ENCODE peak calls at places on chromosomes 7 and 10, in five cellular contexts. One of them, this sample, is unnamed.

GRCh38 chr7:83852136-83852535 is 203.2 kb upstream of the SEMA3E start:
- DNase-seq in neural crest cell: no peak
- DNase-seq in iPS-NIHi11: no peak
- DNase-seq in HEK293T: no peak
- DNase-seq in Kasumi-1: no peak
- DNase-seq in this sample: no peak

GRCh38 chr7:119026391-119026790 is 801.9 kb downstream of the ANKRD7 start:
- DNase-seq in neural crest cell: no peak
- DNase-seq in iPS-NIHi11: no peak
- DNase-seq in HEK293T: no peak
- DNase-seq in Kasumi-1: no peak
- DNase-seq in this sample: no peak

GRCh38 chr10:120131183-120131582 is 238.7 kb downstream of the SEC23IP start:
- DNase-seq in neural crest cell: peak
- DNase-seq in iPS-NIHi11: peak
- DNase-seq in HEK293T: peak
- DNase-seq in Kasumi-1: peak
- DNase-seq in this sample: peak

GRCh38 chr7:84291756-84292155 is 97.2 kb upstream of the SEMA3A start:
- DNase-seq in neural crest cell: no peak
- DNase-seq in iPS-NIHi11: peak
- DNase-seq in HEK293T: no peak
- DNase-seq in Kasumi-1: no peak
- DNase-seq in this sample: no peak

GRCh38 chr7:29375641-29376562 is 181.3 kb downstream of the CHN2 start:
- DNase-seq in neural crest cell: no peak
- DNase-seq in iPS-NIHi11: peak
- DNase-seq in HEK293T: no peak
- DNase-seq in Kasumi-1: no peak
- DNase-seq in this sample: peak

GRCh38 chr7:105885386-105886111 is 9.2 kb upstream of the ATXN7L1 start:
- DNase-seq in neural crest cell: no peak
- DNase-seq in iPS-NIHi11: no peak
- DNase-seq in HEK293T: no peak
- DNase-seq in Kasumi-1: no peak
- DNase-seq in this sample: no peak

GRCh38 chr10:132685121-132685891 is 100.6 kb downstream of the NKX6-2 start:
- DNase-seq in neural crest cell: peak
- DNase-seq in iPS-NIHi11: no peak
- DNase-seq in HEK293T: no peak
- DNase-seq in Kasumi-1: peak
- DNase-seq in this sample: peak

GRCh38 chr10:44008270-44008916 is 359.7 kb upstream of the ZNF32 start:
- DNase-seq in neural crest cell: no peak
- DNase-seq in iPS-NIHi11: no peak
- DNase-seq in HEK293T: no peak
- DNase-seq in Kasumi-1: no peak
- DNase-seq in this sample: no peak

GRCh38 chr7:37211097-37211496 is 237.6 kb downstream of the ELMO1 start:
- DNase-seq in neural crest cell: no peak
- DNase-seq in iPS-NIHi11: no peak
- DNase-seq in HEK293T: no peak
- DNase-seq in Kasumi-1: no peak
- DNase-seq in this sample: no peak

GRCh38 chr7:13835442-13835841 is 154.0 kb downstream of the ETV1 start:
- DNase-seq in neural crest cell: no peak
- DNase-seq in iPS-NIHi11: peak
- DNase-seq in HEK293T: no peak
- DNase-seq in Kasumi-1: no peak
- DNase-seq in this sample: no peak

GRCh38 chr10:120161116-120161515 is 268.6 kb downstream of the SEC23IP start:
- DNase-seq in neural crest cell: no peak
- DNase-seq in iPS-NIHi11: no peak
- DNase-seq in HEK293T: no peak
- DNase-seq in Kasumi-1: no peak
- DNase-seq in this sample: no peak

GRCh38 chr7:81882086-81882485 is 112.2 kb upstream of the HGF start:
- DNase-seq in neural crest cell: no peak
- DNase-seq in iPS-NIHi11: no peak
- DNase-seq in HEK293T: no peak
- DNase-seq in Kasumi-1: no peak
- DNase-seq in this sample: no peak

GRCh38 chr7:24778543-24779282 is 21.4 kb upstream of the GSDME start:
- DNase-seq in neural crest cell: no peak
- DNase-seq in iPS-NIHi11: no peak
- DNase-seq in HEK293T: no peak
- DNase-seq in Kasumi-1: peak
- DNase-seq in this sample: no peak

GRCh38 chr10:133162178-133162909 is 2.3 kb downstream of the KNDC1 start:
- DNase-seq in neural crest cell: no peak
- DNase-seq in iPS-NIHi11: no peak
- DNase-seq in HEK293T: no peak
- DNase-seq in Kasumi-1: no peak
- DNase-seq in this sample: no peak

GRCh38 chr10:5805680-5806079 is 7.6 kb downstream of the GDI2 start:
- DNase-seq in neural crest cell: no peak
- DNase-seq in iPS-NIHi11: no peak
- DNase-seq in HEK293T: no peak
- DNase-seq in Kasumi-1: peak
- DNase-seq in this sample: no peak

GRCh38 chr10:88114368-88114767 is 250.9 kb downstream of the PTEN start:
- DNase-seq in neural crest cell: no peak
- DNase-seq in iPS-NIHi11: peak
- DNase-seq in HEK293T: peak
- DNase-seq in Kasumi-1: peak
- DNase-seq in this sample: peak

GRCh38 chr10:104546756-104547155 is 94.3 kb upstream of the SORCS3 start:
- DNase-seq in neural crest cell: no peak
- DNase-seq in iPS-NIHi11: no peak
- DNase-seq in HEK293T: no peak
- DNase-seq in Kasumi-1: no peak
- DNase-seq in this sample: no peak

GRCh38 chr10:8998751-8999150 is 944.3 kb downstream of the GATA3 start:
- DNase-seq in neural crest cell: no peak
- DNase-seq in iPS-NIHi11: no peak
- DNase-seq in HEK293T: no peak
- DNase-seq in Kasumi-1: no peak
- DNase-seq in this sample: no peak

This sample was measured in HuH-7.